ENCODE peak calls at places on chromosomes 16 and 17, in five cellular contexts. X is fibroblast of mammary gland, N is colonic mucosa, U is fibroblast of lung, B is endodermal cell. Z is an unnamed sample.

GRCh38 chr17:67582632-67583230 is 135.0 kb upstream of the NOL11 start:
- DNase-seq in X (no peak), N (peak), U (peak), B (peak), Z (no peak)

GRCh38 chr17:27326585-27326984 is 32.7 kb downstream of the WSB1 start:
- DNase-seq in X (no peak), N (peak), U (no peak), B (no peak), Z (no peak)

GRCh38 chr16:69930117-69930776 is 20.9 kb upstream of the CLEC18A start:
- DNase-seq in X (peak), N (peak), U (peak), B (peak), Z (no peak)

GRCh38 chr16:20311548-20311947 is 15.8 kb downstream of the GP2 start:
- DNase-seq in X (no peak), N (no peak), U (no peak), B (no peak), Z (no peak)

GRCh38 chr17:57357392-57357784 is 101.1 kb downstream of the MSI2 start:
- DNase-seq in X (no peak), N (no peak), U (no peak), B (no peak), Z (no peak)

GRCh38 chr16:3608069-3608468 is 3.3 kb downstream of the SLX4 start:
- DNase-seq in X (no peak), N (no peak), U (no peak), B (no peak), Z (no peak)

GRCh38 chr17:41069031-41069430 is 3.4 kb upstream of the KRTAP2-4 start:
- DNase-seq in X (no peak), N (no peak), U (no peak), B (no peak), Z (no peak)

GRCh38 chr16:5002699-5003143 is 31.0 kb downstream of the NAGPA start:
- DNase-seq in X (no peak), N (no peak), U (no peak), B (no peak), Z (no peak)

GRCh38 chr16:73781297-73781696 is 515.3 kb upstream of the PSMD7 start:
- DNase-seq in X (no peak), N (no peak), U (no peak), B (no peak), Z (no peak)

GRCh38 chr17:3802461-3803307 is 1.7 kb upstream of the ITGAE start:
- DNase-seq in X (peak), N (no peak), U (peak), B (no peak), Z (peak)

GRCh38 chr16:83253526-83253925 is 554.3 kb upstream of the HSBP1 start:
- DNase-seq in X (no peak), N (no peak), U (no peak), B (no peak), Z (no peak)

GRCh38 chr16:57412584-57412983 is 8.0 kb downstream of the CCL17 start:
- DNase-seq in X (no peak), N (no peak), U (no peak), B (no peak), Z (no peak)

GRCh38 chr17:77281904-77282367 is 141.2 kb downstream of the SEC14L1 start:
- DNase-seq in X (no peak), N (peak), U (peak), B (peak), Z (no peak)

GRCh38 chr17:38925263-38925995 is at the start of gene LASP1NB:
- DNase-seq in X (peak), N (no peak), U (peak), B (peak), Z (no peak)

GRCh38 chr17:3870871-3871306 is 22.0 kb downstream of the CAMKK1 start:
- DNase-seq in X (no peak), N (peak), U (peak), B (no peak), Z (no peak)

GRCh38 chr16:65065031-65065430 is 56.8 kb downstream of the CDH11 start:
- DNase-seq in X (no peak), N (no peak), U (no peak), B (no peak), Z (no peak)

GRCh38 chr17:19470529-19471261 is 59.7 kb downstream of the RNF112 start:
- DNase-seq in X (peak), N (peak), U (peak), B (peak), Z (no peak)

GRCh38 chr16:23700509-23700908 is 12.5 kb downstream of the ERN2 start:
- DNase-seq in X (no peak), N (no peak), U (no peak), B (peak), Z (no peak)

GRCh38 chr17:67995568-67996191 is 589 bp downstream of the C17orf58 start:
- DNase-seq in X (peak), N (peak), U (peak), B (peak), Z (no peak)

GRCh38 chr16:65121870-65122723 is at the start of gene CDH11:
- DNase-seq in X (peak), N (peak), U (peak), B (peak), Z (peak)

GRCh38 chr17:78944956-78945355 is 19.8 kb upstream of the TIMP2 start:
- DNase-seq in X (no peak), N (no peak), U (no peak), B (no peak), Z (no peak)

GRCh38 chr16:4404247-4404966 is 12.0 kb downstream of the CORO7 start:
- DNase-seq in X (peak), N (peak), U (no peak), B (peak), Z (no peak)

GRCh38 chr16:29943846-29944669 is 17.8 kb upstream of the TMEM219 start:
- DNase-seq in X (peak), N (peak), U (peak), B (peak), Z (peak)

GRCh38 chr16:87203060-87203656 is 114.0 kb downstream of the C16orf95 start:
- DNase-seq in X (peak), N (peak), U (peak), B (peak), Z (peak)

GRCh38 chr17:34504814-34505484 is 74.4 kb upstream of the TMEM132E start:
- DNase-seq in X (no peak), N (no peak), U (no peak), B (no peak), Z (no peak)
- H3K4me3 ChIP-seq in X (no peak), N (no peak), U (no peak), B (no peak), Z (no peak)

GRCh38 chr17:61406543-61406845 is 6.9 kb downstream of the TBX2 start:
- DNase-seq in X (no peak), N (no peak), U (no peak), B (no peak), Z (no peak)
- H3K4me3 ChIP-seq in X (no peak), N (no peak), U (peak), B (no peak), Z (no peak)

DNA sequence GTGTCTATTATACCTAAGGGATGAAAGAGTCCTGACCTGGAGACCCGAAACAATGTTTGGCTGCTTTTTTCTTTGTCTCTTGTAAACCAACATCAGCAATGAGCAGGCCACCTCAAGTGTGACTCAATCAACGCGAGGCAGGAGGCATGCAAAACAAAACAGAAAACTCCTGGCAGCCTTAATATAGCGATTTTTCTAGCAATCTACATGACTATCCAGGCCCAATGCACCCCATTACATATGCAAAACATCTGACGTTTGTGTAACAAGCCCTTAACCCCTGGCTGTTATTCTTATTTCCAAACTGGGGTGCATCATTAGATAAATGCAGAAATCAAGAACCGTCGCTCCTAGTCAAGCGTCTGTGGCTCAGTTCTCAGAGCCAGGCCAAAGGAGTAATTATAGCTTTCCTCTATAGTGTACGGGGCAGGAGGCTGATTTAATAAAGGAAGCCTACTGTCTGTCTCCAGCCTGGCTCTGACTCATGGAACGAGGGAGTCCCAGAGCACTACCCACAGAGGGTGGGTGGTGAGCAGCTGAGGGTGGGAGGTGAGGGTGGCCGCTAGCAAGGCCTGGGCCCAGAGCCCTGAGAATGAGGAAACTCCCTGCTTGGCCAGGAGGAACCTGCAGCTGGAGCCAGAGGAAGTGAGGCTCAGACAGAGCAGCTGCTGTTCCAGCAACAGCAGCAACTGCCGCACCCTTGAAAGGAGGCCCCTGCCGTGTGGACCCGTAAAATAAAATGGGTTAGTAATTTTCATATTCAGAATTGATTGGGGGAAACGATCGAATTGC is 43.9 kb downstream of the CHD9 start:
- DNase-seq in X (peak), N (peak), U (peak), B (peak), Z (peak)
- H3K4me3 ChIP-seq in X (peak), N (peak), U (peak), B (peak), Z (peak)

GRCh38 chr16:89829630-89830437 is 1.6 kb downstream of the SPIRE2 start:
- DNase-seq in X (no peak), N (peak), U (no peak), B (no peak), Z (no peak)
- H3K4me3 ChIP-seq in X (no peak), N (peak), U (peak), B (peak), Z (no peak)

GRCh38 chr17:30821751-30822723 is 2.5 kb downstream of the CRLF3 start:
- DNase-seq in X (no peak), N (peak), U (no peak), B (no peak), Z (no peak)

GRCh38 chr17:30823425-30823824 is 1.1 kb downstream of the CRLF3 start:
- DNase-seq in X (no peak), N (no peak), U (no peak), B (no peak), Z (no peak)

GRCh38 chr17:30824356-30825145 is at the start of gene CRLF3:
- DNase-seq in X (peak), N (peak), U (peak), B (peak), Z (peak)

GRCh38 chr17:30827082-30827481 is 2.6 kb upstream of the CRLF3 start:
- DNase-seq in X (no peak), N (no peak), U (no peak), B (no peak), Z (no peak)

DNA sequence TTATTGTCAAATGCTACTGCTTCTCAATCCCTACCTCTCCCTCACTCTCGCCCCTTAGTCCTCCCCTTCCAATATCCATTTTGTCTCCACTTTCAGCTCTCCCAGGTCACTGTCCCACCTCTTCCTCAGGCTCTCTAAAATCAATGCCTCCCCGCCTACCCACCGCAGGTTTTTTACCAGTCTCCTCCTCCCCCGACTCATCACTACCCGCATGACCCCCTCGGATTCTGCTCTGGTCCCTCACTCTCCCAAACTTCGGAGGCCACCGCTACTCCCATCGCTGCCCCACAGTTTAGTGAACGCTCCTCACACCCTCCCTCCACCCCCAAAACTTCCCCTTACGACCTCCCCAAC is 513 bp downstream of the CRLF3 start:
- DNase-seq in X (no peak), N (no peak), U (no peak), B (no peak), Z (no peak)
- H3K4me3 ChIP-seq in X (peak), N (peak), U (peak), B (peak), Z (peak)

GRCh38 chr16:81471882-81472281 is 27.3 kb downstream of the CMIP start:
- DNase-seq in X (no peak), N (no peak), U (no peak), B (no peak), Z (no peak)

GRCh38 chr16:81469183-81469677 is 24.6 kb downstream of the CMIP start:
- DNase-seq in X (no peak), N (no peak), U (no peak), B (no peak), Z (no peak)

GRCh38 chr16:81470796-81471636 is 26.4 kb downstream of the CMIP start:
- DNase-seq in X (no peak), N (no peak), U (no peak), B (no peak), Z (no peak)

GRCh38 chr16:81468269-81468902 is 23.8 kb downstream of the CMIP start:
- DNase-seq in X (no peak), N (no peak), U (no peak), B (no peak), Z (no peak)

GRCh38 chr16:81469710-81470481 is 25.3 kb downstream of the CMIP start:
- DNase-seq in X (no peak), N (no peak), U (no peak), B (no peak), Z (no peak)
- H3K4me3 ChIP-seq in X (no peak), N (no peak), U (no peak), B (no peak), Z (no peak)

DNA sequence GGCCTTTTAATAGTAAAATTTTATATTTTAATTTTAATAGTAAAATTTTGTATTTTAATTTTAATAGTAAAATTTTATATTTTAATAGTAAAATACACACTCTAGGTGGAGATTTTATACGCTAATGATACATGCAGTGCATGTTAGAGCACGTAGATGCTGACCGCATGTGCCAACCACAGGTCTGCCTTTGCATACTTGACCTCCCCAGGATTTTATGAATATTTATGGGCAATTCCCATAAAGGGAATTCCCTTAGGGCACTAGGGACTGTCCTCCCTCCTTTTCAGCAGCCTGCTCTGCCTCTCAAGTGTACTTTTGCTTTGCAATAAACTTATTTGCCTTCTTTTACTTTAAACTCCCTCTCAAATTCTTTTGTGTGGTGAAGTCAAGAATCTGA is 217.7 kb upstream of the CDH8 start:
- DNase-seq in X (no peak), N (no peak), U (no peak), B (no peak), Z (no peak)
- H3K4me3 ChIP-seq in X (no peak), N (no peak), U (no peak), B (no peak), Z (no peak)

DNA sequence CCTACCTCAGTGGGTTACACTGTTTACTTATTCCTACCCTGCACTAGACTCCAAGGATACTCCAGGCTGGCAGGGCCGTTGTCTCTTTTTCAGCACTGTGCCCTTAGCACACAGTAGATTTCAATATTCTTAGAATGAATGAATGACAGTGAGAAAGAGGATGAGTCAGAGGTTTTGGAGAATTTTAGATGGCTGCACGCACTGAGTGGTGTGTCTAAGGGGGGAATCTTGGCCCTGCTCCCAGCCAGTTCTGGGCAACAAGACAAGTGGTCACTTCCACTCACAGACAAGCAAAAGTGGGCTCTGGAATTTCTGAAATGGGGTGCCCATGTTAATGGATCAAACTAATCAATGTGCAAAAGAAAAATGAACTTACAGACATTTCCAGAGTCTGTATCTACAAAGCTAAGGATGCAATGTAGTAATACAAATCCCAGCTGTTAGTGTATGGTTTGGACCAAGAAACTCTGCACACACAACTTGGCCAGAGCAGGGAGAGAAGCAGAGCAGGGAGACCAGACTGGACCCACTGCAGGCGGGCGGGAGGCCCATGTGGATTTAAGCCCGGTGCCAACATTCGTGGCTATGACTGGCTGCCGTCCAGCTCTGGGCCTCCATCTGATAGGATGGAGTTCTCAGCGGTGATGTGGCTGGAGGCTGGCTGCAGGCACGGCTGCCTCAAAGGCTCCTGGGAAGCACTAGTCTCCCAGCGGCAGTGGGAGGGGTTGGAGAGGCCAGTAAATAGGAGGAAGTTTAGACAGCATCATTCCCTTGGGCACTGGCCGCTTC is 95.6 kb upstream of the CDYL2 start:
- DNase-seq in X (peak), N (peak), U (peak), B (peak), Z (peak)
- H3K4me3 ChIP-seq in X (no peak), N (no peak), U (peak), B (no peak), Z (no peak)

GRCh38 chr17:59786213-59786535 is 78.7 kb downstream of the VMP1 start:
- DNase-seq in X (no peak), N (no peak), U (no peak), B (no peak), Z (no peak)
- H3K4me3 ChIP-seq in X (peak), N (no peak), U (peak), B (no peak), Z (no peak)

DNA sequence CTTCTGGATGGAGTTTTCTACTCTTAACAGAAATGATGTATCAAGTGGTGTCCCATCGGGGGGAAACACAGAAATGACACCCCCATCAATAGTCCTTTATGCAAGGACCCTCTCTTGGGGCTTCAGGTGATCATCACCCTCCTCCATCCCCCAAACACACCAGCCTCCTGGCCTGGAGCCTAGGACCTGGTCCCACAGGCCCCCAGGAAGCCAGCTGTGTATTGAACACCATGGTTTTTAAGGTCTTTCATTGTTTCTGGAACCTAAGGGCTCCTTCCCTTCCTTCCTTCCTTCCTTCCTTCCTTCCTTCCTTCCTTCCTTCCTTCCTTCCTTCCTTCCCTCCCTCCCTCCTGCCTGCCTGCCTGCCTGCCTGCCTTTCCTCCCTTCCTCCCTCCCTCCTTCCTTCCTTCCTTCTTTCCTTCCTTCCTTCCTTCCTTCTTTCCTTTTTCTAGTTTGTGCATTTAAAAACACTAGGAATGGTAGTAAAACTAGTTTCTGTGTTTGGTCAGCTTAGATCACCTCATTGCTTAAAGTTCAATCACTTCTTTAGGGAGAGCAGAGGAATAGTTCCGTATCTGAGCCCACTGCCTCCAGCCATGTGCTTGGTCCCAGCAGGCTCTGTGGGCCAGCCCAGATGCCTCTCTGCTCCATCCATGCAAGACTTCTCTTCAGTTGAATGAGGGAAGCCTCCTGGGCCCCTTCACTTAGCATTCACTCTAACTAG is 23.6 kb downstream of the ASIC2 start:
- DNase-seq in X (no peak), N (no peak), U (no peak), B (no peak), Z (no peak)
- H3K4me3 ChIP-seq in X (no peak), N (no peak), U (no peak), B (no peak), Z (no peak)

Z was measured in skeletal muscle cell.